ENCODE peak calls at places on chromosomes 16 and 17, in seven cellular contexts. W is WTC11; T is progenitor cell of endocrine pancreas; J is stomach; Z is CD8-positive, alpha-beta T cell; A is choroid plexus epithelial cell; V is H9. E is an unnamed sample.

GRCh38 chr16:89599451-89599858 is 14.0 kb upstream of the DPEP1 start:
- DNase-seq in W (peak; percentile 87), T (no peak), J (no peak), Z (no peak), A (no peak), V (peak; percentile 89), E (no peak)

GRCh38 chr17:71071837-71072236 is 902.5 kb downstream of the KCNJ2 start:
- DNase-seq in W (no peak), T (no peak), J (no peak), Z (no peak), A (peak; percentile 98), V (no peak), E (peak; percentile 81)

GRCh38 chr17:59439711-59440110 is 108.3 kb downstream of the YPEL2 start:
- DNase-seq in W (no peak), T (no peak), J (no peak), Z (no peak), A (peak; percentile 54), V (no peak), E (no peak)

GRCh38 chr17:79600613-79601221 is 10.1 kb downstream of the RBFOX3 start:
- DNase-seq in W (no peak), T (no peak), J (no peak), Z (no peak), A (no peak), V (no peak), E (no peak)

GRCh38 chr17:10314332-10314731 is 58.5 kb downstream of the MYH13 start:
- DNase-seq in W (no peak), T (no peak), J (no peak), Z (no peak), A (no peak), V (no peak), E (no peak)

GRCh38 chr17:71649986-71650385 is 470.8 kb upstream of the SOX9 start:
- DNase-seq in W (no peak), T (no peak), J (no peak), Z (no peak), A (peak; percentile 22), V (no peak), E (no peak)

GRCh38 chr17:38442548-38442947 is 14.3 kb downstream of the ARHGAP23 start:
- DNase-seq in W (no peak), T (no peak), J (no peak), Z (no peak), A (no peak), V (no peak), E (no peak)

GRCh38 chr17:66716236-66717026 is 118.5 kb upstream of the CACNG5 start:
- DNase-seq in W (no peak), T (no peak), J (no peak), Z (peak; percentile 21), A (no peak), V (peak; percentile 36), E (no peak)

GRCh38 chr17:31807846-31808245 is 51.2 kb downstream of the COPRS start:
- DNase-seq in W (no peak), T (no peak), J (no peak), Z (no peak), A (no peak), V (no peak), E (no peak)

GRCh38 chr17:46785696-46786095 is 32.8 kb downstream of the WNT3 start:
- DNase-seq in W (no peak), T (no peak), J (no peak), Z (no peak), A (no peak), V (peak; percentile 60), E (no peak)

GRCh38 chr17:64399071-64399766 is 8.6 kb upstream of the PECAM1 start:
- DNase-seq in W (no peak), T (no peak), J (no peak), Z (no peak), A (no peak), V (no peak), E (no peak)

GRCh38 chr17:4453821-4454591 is 20.3 kb downstream of the SPNS3 start:
- DNase-seq in W (no peak), T (no peak), J (no peak), Z (no peak), A (no peak), V (no peak), E (no peak)

GRCh38 chr16:83689385-83689831 is 118.4 kb upstream of the HSBP1 start:
- DNase-seq in W (no peak), T (no peak), J (no peak), Z (no peak), A (peak; percentile 94), V (no peak), E (peak; percentile 95)

GRCh38 chr16:85234310-85235235 is 122.3 kb upstream of the CIBAR2 start:
- DNase-seq in W (peak; percentile 92), T (peak; percentile 56), J (peak; percentile 51), Z (no peak), A (peak; percentile 83), V (peak; percentile 97), E (no peak)

GRCh38 chr16:10752843-10753523 is 9.3 kb downstream of the NUBP1 start:
- DNase-seq in W (no peak), T (no peak), J (peak; percentile 31), Z (no peak), A (no peak), V (no peak), E (no peak)

GRCh38 chr16:57736419-57737281 is 1.1 kb downstream of the KATNB1 start:
- DNase-seq in W (peak; percentile 36), T (no peak), J (peak; percentile 46), Z (peak; percentile 65), A (peak; percentile 84), V (peak; percentile 71), E (peak; percentile 35)
- TF ChIP-seq CTCF in W (no peak), T (peak; percentile 23), J (no peak), Z (no peak), A (peak; percentile 41), V (no peak), E (peak; percentile 31)

DNA sequence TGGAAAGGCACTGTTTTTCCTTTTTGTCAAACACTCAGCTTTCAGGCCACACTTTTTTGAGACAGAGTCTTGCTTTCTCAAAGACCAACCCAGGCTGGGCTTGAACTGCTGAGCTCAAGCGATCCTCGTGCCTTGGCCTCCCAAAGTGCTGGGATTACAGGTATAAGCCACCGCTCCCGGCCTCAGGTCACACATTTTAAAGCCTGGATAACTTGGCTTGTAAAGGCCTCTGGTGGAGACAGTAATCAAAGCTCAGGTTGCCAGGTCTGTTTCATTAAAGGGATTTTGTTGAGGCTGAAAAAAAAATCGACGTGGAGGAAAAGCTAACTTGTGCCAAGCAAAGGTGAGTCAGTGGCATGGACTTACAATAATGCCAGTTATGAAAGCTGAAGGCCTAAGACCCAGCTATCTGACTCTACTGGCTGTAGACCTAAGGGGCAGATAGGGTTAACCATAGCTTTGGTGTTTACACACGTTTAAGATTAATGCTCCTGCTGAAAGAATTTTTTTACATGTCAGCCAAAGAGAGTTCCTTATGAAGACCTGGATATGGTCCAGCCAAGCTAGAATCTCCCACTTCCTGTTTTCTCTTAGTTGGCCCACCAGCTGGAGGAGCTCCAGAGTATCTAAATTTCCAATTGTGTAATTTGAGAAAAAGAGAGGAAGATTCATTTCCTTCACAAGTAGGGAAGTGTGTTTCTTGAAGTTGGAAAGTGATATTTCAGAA is 910 bp downstream of the NBR1 start:
- DNase-seq in W (no peak), T (no peak), J (no peak), Z (no peak), A (peak; percentile 94), V (no peak), E (peak; percentile 77)
- TF ChIP-seq CTCF in W (no peak), T (peak; percentile 25), J (no peak), Z (no peak), A (peak; percentile 58), V (peak; percentile 35), E (peak; percentile 53)

GRCh38 chr16:3665508-3665907 is 11.0 kb downstream of the DNASE1 start:
- DNase-seq in W (no peak), T (no peak), J (no peak), Z (peak; percentile 73), A (no peak), V (peak; percentile 35), E (no peak)
- TF ChIP-seq CTCF in W (no peak), T (no peak), J (no peak), Z (peak; percentile 47), A (no peak), V (no peak), E (no peak)

GRCh38 chr17:15436399-15437369 is 30.7 kb downstream of the CDRT4 start:
- DNase-seq in W (peak; percentile 59), T (no peak), J (peak; percentile 44), Z (peak; percentile 53), A (peak; percentile 50), V (peak; percentile 59), E (no peak)
- TF ChIP-seq CTCF in W (peak; percentile 28), T (peak; percentile 19), J (no peak), Z (no peak), A (peak; percentile 49), V (peak; percentile 63), E (peak; percentile 17)

GRCh38 chr17:17951524-17951923 is 20.7 kb downstream of the TOM1L2 start:
- DNase-seq in W (no peak), T (no peak), J (no peak), Z (no peak), A (no peak), V (no peak), E (no peak)

GRCh38 chr17:17952691-17953090 is 19.5 kb downstream of the TOM1L2 start:
- DNase-seq in W (peak; percentile 42), T (no peak), J (no peak), Z (no peak), A (no peak), V (peak; percentile 55), E (no peak)

GRCh38 chr17:17947966-17948365 is 24.2 kb downstream of the TOM1L2 start:
- DNase-seq in W (no peak), T (no peak), J (no peak), Z (no peak), A (no peak), V (no peak), E (no peak)

GRCh38 chr17:17950347-17950746 is 21.9 kb downstream of the TOM1L2 start:
- DNase-seq in W (no peak), T (no peak), J (no peak), Z (no peak), A (no peak), V (no peak), E (no peak)

GRCh38 chr17:17950806-17951205 is 21.4 kb downstream of the TOM1L2 start:
- DNase-seq in W (no peak), T (no peak), J (no peak), Z (no peak), A (no peak), V (peak; percentile 67), E (no peak)
- TF ChIP-seq CTCF in W (peak; percentile 9), T (peak; percentile 29), J (no peak), Z (no peak), A (peak; percentile 30), V (peak; percentile 66), E (peak; percentile 18)

GRCh38 chr16:78098544-78099371 is 696 bp upstream of the WWOX start:
- DNase-seq in W (no peak), T (no peak), J (no peak), Z (no peak), A (no peak), V (no peak), E (no peak)
- TF ChIP-seq CTCF in W (no peak), T (no peak), J (no peak), Z (no peak), A (no peak), V (no peak), E (peak; percentile 24)

GRCh38 chr16:50369133-50369804 is 481 bp upstream of the BRD7 start:
- DNase-seq in W (no peak), T (no peak), J (no peak), Z (no peak), A (no peak), V (no peak), E (no peak)
- TF ChIP-seq CTCF in W (peak; percentile 10), T (no peak), J (no peak), Z (peak; percentile 58), A (no peak), V (no peak), E (no peak)